ENCODE peak calls at places on chromosomes 1 and 21, in eight cellular contexts. T is epithelial cell of proximal tubule, C is endothelial cell, E is lung, P is IMR-90, L is WTC11, H is upper lobe of left lung, O is suprapubic skin. Q is an unnamed sample.

GRCh38 chr1:213982814-213983588 is 4.8 kb upstream of the PROX1 start:
- DNase-seq in T (no peak), C (peak), E (no peak), P (no peak), L (peak), H (no peak), O (no peak), Q (no peak)

GRCh38 chr1:1136547-1137230 is 20.8 kb upstream of the C1orf159 start:
- DNase-seq in T (no peak), C (no peak), E (no peak), P (no peak), L (no peak), H (peak), O (no peak), Q (no peak)

GRCh38 chr1:183568176-183569041 is 21.9 kb downstream of the NCF2 start:
- DNase-seq in T (no peak), C (peak), E (no peak), P (no peak), L (no peak), H (peak), O (no peak), Q (no peak)

GRCh38 chr1:64934115-64934880 is 32.1 kb downstream of the JAK1 start:
- DNase-seq in T (peak), C (no peak), E (no peak), P (peak), L (no peak), H (peak), O (no peak), Q (no peak)

GRCh38 chr1:42221952-42222606 is 57.5 kb upstream of the GUCA2A start:
- DNase-seq in T (no peak), C (no peak), E (no peak), P (peak), L (no peak), H (no peak), O (no peak), Q (peak)

GRCh38 chr1:95084317-95085176 is 11.8 kb upstream of the ALG14 start:
- DNase-seq in T (no peak), C (peak), E (no peak), P (peak), L (peak), H (no peak), O (no peak), Q (no peak)

GRCh38 chr1:46302091-46303037 is 1.1 kb downstream of the LRRC41 start:
- DNase-seq in T (no peak), C (peak), E (peak), P (peak), L (peak), H (peak), O (no peak), Q (no peak)

GRCh38 chr1:201142011-201142853 is 12.0 kb downstream of the TMEM9 start:
- DNase-seq in T (no peak), C (no peak), E (no peak), P (no peak), L (no peak), H (no peak), O (peak), Q (no peak)

GRCh38 chr1:203473281-203473680 is 2.3 kb upstream of the PRELP start:
- DNase-seq in T (no peak), C (no peak), E (no peak), P (no peak), L (no peak), H (no peak), O (no peak), Q (no peak)

GRCh38 chr1:83029916-83030315 is 969.0 kb downstream of the TTLL7 start:
- DNase-seq in T (peak), C (no peak), E (no peak), P (no peak), L (no peak), H (no peak), O (no peak), Q (peak)

GRCh38 chr1:62241357-62242131 is 46.9 kb downstream of the L1TD1 start:
- DNase-seq in T (no peak), C (no peak), E (peak), P (no peak), L (no peak), H (no peak), O (no peak), Q (no peak)

GRCh38 chr1:93707956-93708355 is 26.3 kb upstream of the BCAR3 start:
- DNase-seq in T (no peak), C (no peak), E (no peak), P (no peak), L (no peak), H (no peak), O (no peak), Q (no peak)

GRCh38 chr1:109539676-109540075 is at the start of gene GPR61:
- DNase-seq in T (no peak), C (no peak), E (no peak), P (no peak), L (no peak), H (no peak), O (no peak), Q (no peak)

GRCh38 chr1:158999301-159000069 is 10.2 kb upstream of the IFI16 start:
- DNase-seq in T (peak), C (peak), E (peak), P (peak), L (peak), H (peak), O (peak), Q (peak)

GRCh38 chr21:44375686-44376320 is 22.4 kb downstream of the TRPM2 start:
- DNase-seq in T (no peak), C (no peak), E (no peak), P (no peak), L (no peak), H (no peak), O (no peak), Q (no peak)

GRCh38 chr1:88730995-88731394 is 46.9 kb downstream of the PKN2 start:
- DNase-seq in T (no peak), C (no peak), E (no peak), P (no peak), L (no peak), H (no peak), O (no peak), Q (no peak)

GRCh38 chr1:165884690-165885304 is 57.4 kb downstream of the UCK2 start:
- DNase-seq in T (no peak), C (no peak), E (no peak), P (no peak), L (no peak), H (peak), O (no peak), Q (no peak)

GRCh38 chr1:240000634-240001033 is 91.0 kb upstream of the FMN2 start:
- DNase-seq in T (no peak), C (no peak), E (no peak), P (peak), L (no peak), H (no peak), O (no peak), Q (peak)

GRCh38 chr1:170125269-170125668 is 20.5 kb upstream of the NTMT2 start:
- DNase-seq in T (no peak), C (no peak), E (no peak), P (no peak), L (no peak), H (no peak), O (no peak), Q (no peak)

GRCh38 chr1:228753933-228754332 is 18.7 kb downstream of the RHOU start:
- DNase-seq in T (no peak), C (no peak), E (no peak), P (no peak), L (no peak), H (no peak), O (no peak), Q (no peak)

GRCh38 chr1:221449801-221450470 is 292.0 kb downstream of the DUSP10 start:
- DNase-seq in T (no peak), C (no peak), E (no peak), P (peak), L (no peak), H (no peak), O (no peak), Q (no peak)

GRCh38 chr1:59833022-59833421 is 18.3 kb downstream of the HOOK1 start:
- DNase-seq in T (no peak), C (no peak), E (no peak), P (no peak), L (no peak), H (no peak), O (no peak), Q (no peak)

GRCh38 chr1:24536391-24536840 is 19.5 kb upstream of the NCMAP start:
- DNase-seq in T (no peak), C (no peak), E (no peak), P (peak), L (no peak), H (peak), O (no peak), Q (peak)

GRCh38 chr1:149927535-149928387 is at the start of gene SF3B4:
- DNase-seq in T (no peak), C (peak), E (peak), P (peak), L (peak), H (peak), O (peak), Q (peak)
- TF ChIP-seq CTCF in T (no peak), C (no peak), E (no peak), P (no peak), L (no peak), H (no peak), O (no peak), Q (peak)

DNA sequence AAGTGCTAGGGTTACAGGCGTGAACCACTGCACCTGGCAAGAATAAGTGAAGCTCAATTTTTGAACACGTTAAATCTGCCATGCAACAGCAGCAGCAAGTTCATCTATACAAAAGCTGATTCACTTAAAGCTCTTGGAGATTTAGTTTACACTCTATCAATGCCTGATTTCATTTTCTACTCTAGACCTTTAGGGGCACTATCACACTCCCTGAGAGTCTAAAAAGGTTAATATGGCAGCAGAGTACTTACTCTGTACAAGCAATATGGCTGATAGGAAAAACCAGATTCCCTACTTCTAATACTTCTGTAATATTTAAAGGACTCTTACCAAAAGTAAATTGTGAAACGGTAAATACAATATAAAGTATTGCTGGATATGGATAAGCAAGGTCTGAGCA is 4.8 kb downstream of the RBM34 start:
- DNase-seq in T (no peak), C (no peak), E (no peak), P (no peak), L (no peak), H (no peak), O (no peak), Q (no peak)
- TF ChIP-seq CTCF in T (no peak), C (no peak), E (no peak), P (no peak), L (no peak), H (no peak), O (no peak), Q (no peak)

GRCh38 chr21:39066829-39067785 is 116.1 kb downstream of the PSMG1 start:
- DNase-seq in T (no peak), C (no peak), E (no peak), P (no peak), L (no peak), H (no peak), O (no peak), Q (no peak)
- TF ChIP-seq CTCF in T (no peak), C (no peak), E (no peak), P (no peak), L (no peak), H (no peak), O (no peak), Q (no peak)

DNA sequence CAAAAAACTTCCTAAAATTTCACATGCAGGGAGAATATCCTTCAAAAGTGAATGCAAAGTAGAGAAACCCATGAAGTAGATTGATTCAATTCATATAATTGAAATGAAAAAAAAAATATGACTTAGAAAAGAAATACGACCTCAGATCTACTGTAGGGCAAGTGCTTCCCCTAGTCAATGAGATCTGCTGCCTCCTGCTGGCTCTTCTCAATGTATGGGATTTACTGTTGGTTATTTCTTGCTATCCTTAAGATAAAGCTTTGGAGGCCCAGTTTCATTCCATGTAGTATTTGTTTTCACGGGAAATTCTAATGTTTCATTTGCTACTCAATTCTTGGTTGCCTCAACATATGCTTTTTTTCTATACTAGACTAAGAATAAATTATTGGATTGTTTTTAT is 46.2 kb downstream of the ZNF648 start:
- DNase-seq in T (no peak), C (no peak), E (no peak), P (no peak), L (no peak), H (no peak), O (no peak), Q (no peak)
- TF ChIP-seq CTCF in T (peak), C (no peak), E (no peak), P (no peak), L (no peak), H (no peak), O (no peak), Q (no peak)

GRCh38 chr1:225772323-225772768 is 5.3 kb upstream of the SRP9 start:
- DNase-seq in T (no peak), C (peak), E (peak), P (peak), L (peak), H (peak), O (peak), Q (peak)
- TF ChIP-seq CTCF in T (peak), C (peak), E (peak), P (peak), L (no peak), H (peak), O (peak), Q (peak)

GRCh38 chr1:67431156-67431765 is 1.1 kb upstream of the SERBP1 start:
- DNase-seq in T (no peak), C (no peak), E (no peak), P (no peak), L (no peak), H (no peak), O (no peak), Q (no peak)

GRCh38 chr1:67429528-67430357 is 459 bp downstream of the SERBP1 start:
- DNase-seq in T (no peak), C (peak), E (peak), P (no peak), L (no peak), H (peak), O (peak), Q (no peak)

GRCh38 chr1:67429011-67429527 is 1.1 kb downstream of the SERBP1 start:
- DNase-seq in T (no peak), C (no peak), E (no peak), P (no peak), L (no peak), H (no peak), O (no peak), Q (no peak)

GRCh38 chr1:67431869-67432578 is 1.8 kb upstream of the SERBP1 start:
- DNase-seq in T (no peak), C (no peak), E (no peak), P (no peak), L (no peak), H (no peak), O (no peak), Q (no peak)

GRCh38 chr1:67430358-67431155 is at the start of gene SERBP1:
- DNase-seq in T (peak), C (peak), E (peak), P (peak), L (peak), H (peak), O (peak), Q (peak)
- TF ChIP-seq CTCF in T (no peak), C (no peak), E (no peak), P (no peak), L (no peak), H (no peak), O (no peak), Q (no peak)

DNA sequence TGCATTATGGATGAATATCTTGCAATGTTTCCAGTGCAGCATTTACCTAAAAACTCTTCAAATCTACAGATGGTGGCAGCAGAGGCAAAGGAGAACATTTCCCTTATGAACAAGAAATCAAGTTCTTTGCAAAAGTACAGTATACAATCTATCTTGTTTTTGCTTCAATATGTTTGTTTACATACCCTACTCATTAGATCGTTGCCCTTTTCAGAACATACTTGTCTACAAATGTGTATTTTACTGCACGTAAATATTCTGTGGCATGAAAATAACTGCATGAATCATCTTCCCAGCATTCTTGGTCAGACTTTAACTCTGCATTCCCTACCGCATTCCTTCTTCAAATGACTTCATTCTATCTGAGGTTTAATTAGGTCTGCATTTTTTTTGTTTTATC is 212.7 kb downstream of the ZP4 start:
- DNase-seq in T (peak), C (no peak), E (no peak), P (peak), L (no peak), H (no peak), O (no peak), Q (peak)
- TF ChIP-seq CTCF in T (peak), C (no peak), E (no peak), P (peak), L (no peak), H (no peak), O (no peak), Q (no peak)

DNA sequence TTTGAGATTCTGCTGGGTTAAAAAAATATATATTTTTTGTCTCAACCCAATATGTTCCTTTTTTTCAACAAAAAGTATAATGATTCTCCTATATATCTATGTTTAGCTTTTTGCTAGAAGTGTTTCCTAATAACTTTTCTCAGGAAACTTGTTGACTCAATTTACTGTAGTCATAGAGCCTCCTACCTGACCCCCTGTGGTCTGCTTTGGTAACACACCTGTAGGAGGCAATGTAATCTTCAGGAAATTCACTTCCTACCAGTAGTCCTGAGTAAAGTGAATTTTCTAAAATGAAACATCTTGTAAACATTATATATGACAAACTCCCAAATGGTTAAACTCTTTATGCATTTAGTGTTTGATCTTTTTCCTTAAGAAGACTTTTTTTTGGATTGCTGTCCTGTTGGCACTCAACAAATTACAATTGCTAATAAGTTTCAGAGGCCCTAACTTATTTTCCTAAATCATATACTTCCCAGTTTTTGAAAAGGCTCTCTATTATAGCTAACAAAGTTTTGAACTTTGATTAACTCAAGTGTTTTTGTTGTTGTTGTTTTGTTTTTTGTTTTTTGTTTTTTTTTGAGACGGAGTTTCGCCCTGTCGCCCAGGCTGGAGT is 118.3 kb downstream of the OLFML2B start:
- DNase-seq in T (no peak), C (peak), E (no peak), P (peak), L (peak), H (no peak), O (no peak), Q (no peak)
- TF ChIP-seq CTCF in T (peak), C (peak), E (no peak), P (peak), L (peak), H (peak), O (no peak), Q (peak)